ENCODE peak calls at places on chromosomes 4 and X, in four cellular contexts. L, A, W and K are unnamed samples.

GRCh38 chr4:170058745-170059144 is 31.0 kb downstream of the AADAT start:
- DNase-seq in L (no peak), A (no peak), W (no peak), K (no peak)

GRCh38 chrX:70292788-70293187 is 2.9 kb downstream of the KIF4A start:
- DNase-seq in L (no peak), A (no peak), W (no peak), K (no peak)

GRCh38 chr4:2689825-2690700 is 66.1 kb downstream of the TNIP2 start:
- DNase-seq in L (no peak), A (no peak), W (no peak), K (no peak)

GRCh38 chrX:109732319-109732779 is 708 bp downstream of the ACSL4 start:
- DNase-seq in L (no peak), A (no peak), W (no peak), K (no peak)

GRCh38 chr4:76984127-76984526 is 34.6 kb downstream of the SEPTIN11 start:
- DNase-seq in L (no peak), A (no peak), W (no peak), K (no peak)

GRCh38 chr4:180809439-180809838 is 1433.8 kb upstream of the TENM3 start:
- DNase-seq in L (no peak), A (no peak), W (no peak), K (no peak)

GRCh38 chrX:68186552-68187262 is 246.6 kb downstream of the OPHN1 start:
- DNase-seq in L (no peak), A (no peak), W (no peak), K (peak)

GRCh38 chr4:140943486-140943885 is 187.3 kb upstream of the TBC1D9 start:
- DNase-seq in L (no peak), A (no peak), W (no peak), K (no peak)

GRCh38 chr4:83855044-83855443 is 319.1 kb downstream of the GPAT3 start:
- DNase-seq in L (peak), A (peak), W (no peak), K (peak)

GRCh38 chr4:142329304-142329703 is 516.8 kb downstream of the INPP4B start:
- DNase-seq in L (no peak), A (no peak), W (no peak), K (no peak)

GRCh38 chr4:88610771-88611170 is 18.5 kb downstream of the HERC3 start:
- DNase-seq in L (no peak), A (no peak), W (no peak), K (no peak)

GRCh38 chr4:54439831-54440243 is 210.7 kb downstream of the PDGFRA start:
- DNase-seq in L (no peak), A (no peak), W (no peak), K (no peak)

GRCh38 chr4:37648084-37648817 is 37.9 kb downstream of the RELL1 start:
- DNase-seq in L (peak), A (peak), W (no peak), K (peak)

DNA sequence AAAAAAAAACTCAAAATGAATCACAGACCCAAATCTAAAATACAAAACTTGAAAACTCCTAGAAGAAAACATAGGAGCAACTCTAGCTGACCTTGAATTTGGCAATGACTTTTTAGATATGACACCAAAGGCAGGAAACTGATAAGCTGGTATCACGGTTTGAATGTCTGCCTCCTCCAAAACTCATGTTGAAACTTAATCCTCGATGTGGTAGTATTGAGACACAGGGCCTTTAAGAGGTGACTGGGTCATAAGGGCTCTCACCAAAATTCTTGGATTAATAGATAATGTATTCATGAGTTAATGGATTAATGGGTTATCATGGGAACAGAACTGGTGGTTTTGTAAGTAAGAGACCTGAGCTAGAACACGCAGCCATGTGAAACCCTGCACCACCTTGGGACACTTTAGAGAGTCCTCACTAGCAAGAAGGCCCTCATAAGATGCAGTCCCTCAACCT is 40.5 kb downstream of the FRYL start:
- DNase-seq in L (no peak), A (no peak), W (no peak), K (no peak)
- H3K27ac ChIP-seq in L (no peak), A (no peak), W (no peak), K (no peak)

GRCh38 chrX:26037367-26037766 is 100.8 kb upstream of the MAGEB18 start:
- DNase-seq in L (no peak), A (no peak), W (no peak), K (no peak)
- H3K27ac ChIP-seq in L (no peak), A (no peak), W (no peak), K (no peak)

GRCh38 chrX:56763556-56764152 is 34.6 kb downstream of the NBDY start:
- DNase-seq in L (no peak), A (no peak), W (no peak), K (no peak)

GRCh38 chrX:56762220-56762619 is 33.2 kb downstream of the NBDY start:
- DNase-seq in L (no peak), A (no peak), W (no peak), K (no peak)

GRCh38 chrX:56764153-56764974 is 35.3 kb downstream of the NBDY start:
- DNase-seq in L (no peak), A (peak), W (peak), K (no peak)

GRCh38 chrX:56761167-56761566 is 32.1 kb downstream of the NBDY start:
- DNase-seq in L (no peak), A (no peak), W (no peak), K (no peak)

DNA sequence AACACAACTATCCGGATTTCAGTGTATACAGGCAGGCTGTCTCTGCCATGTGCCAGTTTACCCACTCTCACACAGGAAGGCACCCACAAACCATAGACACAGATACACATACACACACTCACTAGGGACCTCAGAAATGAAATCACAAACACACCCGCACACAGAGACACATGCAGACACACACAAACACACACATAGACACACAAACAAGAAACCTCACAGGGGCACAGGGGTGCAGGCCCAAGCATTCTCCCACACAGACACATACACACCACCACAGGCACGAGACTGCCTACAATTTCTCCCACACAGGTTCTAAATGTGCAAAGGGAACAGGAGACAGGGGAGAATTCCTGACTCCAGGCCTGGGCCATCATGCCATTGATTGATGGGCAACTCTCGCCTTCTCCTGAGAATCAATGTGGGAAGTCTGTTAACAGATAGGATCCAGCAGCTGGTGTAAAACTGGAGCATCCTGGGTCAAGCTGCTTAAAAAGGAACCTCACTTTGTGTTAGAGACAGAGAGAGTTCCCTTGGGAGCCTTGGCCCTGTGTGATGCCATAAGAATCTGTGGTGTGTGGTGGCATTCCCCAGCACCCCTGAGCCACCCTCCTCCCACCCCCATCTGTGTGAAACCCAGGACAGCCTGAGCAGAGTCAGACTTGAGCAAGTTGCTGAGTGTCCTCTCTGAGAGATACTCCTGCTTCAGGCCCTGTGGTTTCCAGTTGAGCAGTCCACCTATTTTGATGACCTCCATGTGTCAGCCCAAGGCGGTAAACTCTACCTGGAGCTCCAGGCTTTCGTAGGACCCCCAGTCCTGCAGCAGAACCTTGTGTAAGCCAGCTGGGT is 33.9 kb downstream of the NBDY start:
- DNase-seq in L (no peak), A (no peak), W (no peak), K (no peak)
- H3K27ac ChIP-seq in L (no peak), A (no peak), W (no peak), K (no peak)

GRCh38 chr4:152935661-152936445 is at the start of gene FHDC1:
- DNase-seq in L (peak), A (no peak), W (no peak), K (peak)
- H3K27ac ChIP-seq in L (no peak), A (no peak), W (no peak), K (peak)

DNA sequence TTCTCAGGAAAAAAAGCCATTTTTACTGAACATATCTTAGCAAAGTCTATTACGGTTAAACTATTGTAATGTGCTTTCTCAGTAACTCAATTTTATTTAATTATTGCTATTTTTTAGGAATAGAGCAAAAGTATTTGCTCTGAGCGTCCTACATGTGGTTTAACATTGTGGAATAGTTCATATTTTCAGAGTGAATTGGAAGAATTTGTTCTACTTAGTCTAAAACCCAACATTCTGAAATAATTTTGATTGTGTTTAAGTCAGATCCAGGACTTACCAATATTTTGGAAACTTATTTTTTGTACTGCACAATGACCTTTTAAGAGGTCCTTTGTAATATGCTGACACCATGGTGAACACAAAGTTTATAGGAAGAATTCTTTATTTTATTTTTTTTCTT is 27.2 kb downstream of the CXCL1 start:
- DNase-seq in L (no peak), A (no peak), W (no peak), K (no peak)
- H3K27ac ChIP-seq in L (no peak), A (no peak), W (no peak), K (no peak)

DNA sequence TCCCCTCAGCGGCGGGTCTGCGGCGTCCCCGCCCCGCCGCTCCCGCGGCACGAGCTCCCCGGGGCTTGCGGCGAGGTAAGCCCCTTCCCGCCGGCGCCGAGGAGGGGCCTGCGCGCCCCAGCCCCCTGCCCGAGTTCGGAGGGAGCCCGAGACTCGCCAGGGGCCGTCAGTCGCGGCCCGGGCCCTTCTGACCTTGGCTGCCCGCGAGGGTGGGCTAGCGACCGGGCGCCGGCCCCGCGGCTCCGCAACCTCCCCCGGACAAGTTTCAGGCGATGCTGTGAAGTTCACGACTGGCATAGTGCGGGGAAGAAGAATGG is 554 bp downstream of the CDKL5 start:
- DNase-seq in L (no peak), A (no peak), W (no peak), K (no peak)
- H3K27ac ChIP-seq in L (no peak), A (no peak), W (no peak), K (peak)